ENCODE peak calls at places on chromosomes 3 and 15, in eight cellular contexts. One of them, this sample, is unnamed.

GRCh38 chr3:134809412-134810051 is 14.5 kb downstream of the EPHB1 start:
- DNase-seq in GM23338: peak; percentile 72
- DNase-seq in hepatocyte: peak; percentile 69
- DNase-seq in MM.1S: no peak
- DNase-seq in neural progenitor cell: peak; percentile 42
- DNase-seq in SK-N-SH: no peak
- DNase-seq in PC-3: no peak
- DNase-seq in HCT116: no peak
- DNase-seq in this sample: no peak

GRCh38 chr3:169390310-169390731 is 273.2 kb downstream of the MECOM start:
- DNase-seq in GM23338: peak; percentile 32
- DNase-seq in hepatocyte: peak; percentile 17
- DNase-seq in MM.1S: peak; percentile 66
- DNase-seq in neural progenitor cell: no peak
- DNase-seq in SK-N-SH: no peak
- DNase-seq in PC-3: peak; percentile 57
- DNase-seq in HCT116: no peak
- DNase-seq in this sample: no peak

GRCh38 chr3:78632925-78633324 is 1134.9 kb downstream of the ROBO1 start:
- DNase-seq in GM23338: no peak
- DNase-seq in hepatocyte: no peak
- DNase-seq in MM.1S: no peak
- DNase-seq in neural progenitor cell: no peak
- DNase-seq in SK-N-SH: no peak
- DNase-seq in PC-3: no peak
- DNase-seq in HCT116: no peak
- DNase-seq in this sample: no peak

GRCh38 chr15:73952913-73953750 is 26.9 kb downstream of the LOXL1 start:
- DNase-seq in GM23338: no peak
- DNase-seq in hepatocyte: no peak
- DNase-seq in MM.1S: no peak
- DNase-seq in neural progenitor cell: no peak
- DNase-seq in SK-N-SH: peak; percentile 13
- DNase-seq in PC-3: peak; percentile 13
- DNase-seq in HCT116: no peak
- DNase-seq in this sample: no peak

GRCh38 chr15:52095597-52096262 is 16.8 kb downstream of the BCL2L10 start:
- DNase-seq in GM23338: no peak
- DNase-seq in hepatocyte: peak; percentile 25
- DNase-seq in MM.1S: no peak
- DNase-seq in neural progenitor cell: no peak
- DNase-seq in SK-N-SH: no peak
- DNase-seq in PC-3: peak; percentile 95
- DNase-seq in HCT116: no peak
- DNase-seq in this sample: no peak

GRCh38 chr3:20185364-20185732 is 658 bp downstream of the SGO1 start:
- DNase-seq in GM23338: peak; percentile 27
- DNase-seq in hepatocyte: peak; percentile 16
- DNase-seq in MM.1S: peak; percentile 29
- DNase-seq in neural progenitor cell: peak; percentile 41
- DNase-seq in SK-N-SH: peak; percentile 26
- DNase-seq in PC-3: peak; percentile 30
- DNase-seq in HCT116: no peak
- DNase-seq in this sample: peak; percentile 45

GRCh38 chr15:90271459-90272166 is 6.1 kb downstream of the NGRN start:
- DNase-seq in GM23338: no peak
- DNase-seq in hepatocyte: no peak
- DNase-seq in MM.1S: no peak
- DNase-seq in neural progenitor cell: no peak
- DNase-seq in SK-N-SH: no peak
- DNase-seq in PC-3: no peak
- DNase-seq in HCT116: no peak
- DNase-seq in this sample: no peak

GRCh38 chr3:151753846-151754245 is 20.1 kb downstream of the AADACL2 start:
- DNase-seq in GM23338: no peak
- DNase-seq in hepatocyte: no peak
- DNase-seq in MM.1S: no peak
- DNase-seq in neural progenitor cell: no peak
- DNase-seq in SK-N-SH: no peak
- DNase-seq in PC-3: peak; percentile 58
- DNase-seq in HCT116: no peak
- DNase-seq in this sample: no peak

GRCh38 chr3:147404800-147405551 is 1.4 kb downstream of the ZIC4 start:
- DNase-seq in GM23338: peak; percentile 61
- DNase-seq in hepatocyte: no peak
- DNase-seq in MM.1S: no peak
- DNase-seq in neural progenitor cell: peak; percentile 63
- DNase-seq in SK-N-SH: no peak
- DNase-seq in PC-3: no peak
- DNase-seq in HCT116: no peak
- DNase-seq in this sample: no peak

GRCh38 chr3:193865879-193866480 is 270.0 kb upstream of the HES1 start:
- DNase-seq in GM23338: no peak
- DNase-seq in hepatocyte: no peak
- DNase-seq in MM.1S: no peak
- DNase-seq in neural progenitor cell: no peak
- DNase-seq in SK-N-SH: no peak
- DNase-seq in PC-3: no peak
- DNase-seq in HCT116: no peak
- DNase-seq in this sample: no peak

GRCh38 chr3:8837172-8837571 is 67.8 kb upstream of the OXTR start:
- DNase-seq in GM23338: no peak
- DNase-seq in hepatocyte: no peak
- DNase-seq in MM.1S: no peak
- DNase-seq in neural progenitor cell: no peak
- DNase-seq in SK-N-SH: no peak
- DNase-seq in PC-3: peak; percentile 58
- DNase-seq in HCT116: no peak
- DNase-seq in this sample: no peak

GRCh38 chr3:191094057-191094456 is 105.0 kb upstream of the OSTN start:
- DNase-seq in GM23338: no peak
- DNase-seq in hepatocyte: no peak
- DNase-seq in MM.1S: no peak
- DNase-seq in neural progenitor cell: no peak
- DNase-seq in SK-N-SH: no peak
- DNase-seq in PC-3: peak; percentile 90
- DNase-seq in HCT116: no peak
- DNase-seq in this sample: no peak

GRCh38 chr3:25001041-25001591 is 426.9 kb upstream of the RARB start:
- DNase-seq in GM23338: no peak
- DNase-seq in hepatocyte: no peak
- DNase-seq in MM.1S: no peak
- DNase-seq in neural progenitor cell: peak; percentile 15
- DNase-seq in SK-N-SH: no peak
- DNase-seq in PC-3: no peak
- DNase-seq in HCT116: no peak
- DNase-seq in this sample: no peak

GRCh38 chr3:60053518-60054265 is 1003.9 kb upstream of the CFAP20DC start:
- DNase-seq in GM23338: no peak
- DNase-seq in hepatocyte: no peak
- DNase-seq in MM.1S: no peak
- DNase-seq in neural progenitor cell: no peak
- DNase-seq in SK-N-SH: no peak
- DNase-seq in PC-3: peak; percentile 18
- DNase-seq in HCT116: no peak
- DNase-seq in this sample: no peak

GRCh38 chr15:71384501-71384900 is 269.2 kb downstream of the THSD4 start:
- DNase-seq in GM23338: no peak
- DNase-seq in hepatocyte: no peak
- DNase-seq in MM.1S: no peak
- DNase-seq in neural progenitor cell: no peak
- DNase-seq in SK-N-SH: no peak
- DNase-seq in PC-3: no peak
- DNase-seq in HCT116: no peak
- DNase-seq in this sample: no peak

GRCh38 chr3:32340039-32340438 is 51.6 kb upstream of the CMTM7 start:
- DNase-seq in GM23338: peak; percentile 82
- DNase-seq in hepatocyte: peak; percentile 79
- DNase-seq in MM.1S: no peak
- DNase-seq in neural progenitor cell: peak; percentile 84
- DNase-seq in SK-N-SH: peak; percentile 65
- DNase-seq in PC-3: peak; percentile 74
- DNase-seq in HCT116: peak; percentile 35
- DNase-seq in this sample: peak; percentile 64

GRCh38 chr3:33943277-33943676 is 144.8 kb downstream of the PDCD6IP start:
- DNase-seq in GM23338: no peak
- DNase-seq in hepatocyte: no peak
- DNase-seq in MM.1S: no peak
- DNase-seq in neural progenitor cell: no peak
- DNase-seq in SK-N-SH: no peak
- DNase-seq in PC-3: no peak
- DNase-seq in HCT116: no peak
- DNase-seq in this sample: no peak

GRCh38 chr3:183244219-183244618 is 8.8 kb upstream of the B3GNT5 start:
- DNase-seq in GM23338: no peak
- DNase-seq in hepatocyte: no peak
- DNase-seq in MM.1S: no peak
- DNase-seq in neural progenitor cell: no peak
- DNase-seq in SK-N-SH: no peak
- DNase-seq in PC-3: peak; percentile 91
- DNase-seq in HCT116: no peak
- DNase-seq in this sample: no peak

GRCh38 chr3:49421890-49422378 is 339 bp downstream of the AMT start:
- DNase-seq in GM23338: no peak
- DNase-seq in hepatocyte: no peak
- DNase-seq in MM.1S: no peak
- DNase-seq in neural progenitor cell: no peak
- DNase-seq in SK-N-SH: no peak
- DNase-seq in PC-3: no peak
- DNase-seq in HCT116: no peak
- DNase-seq in this sample: no peak
- H3K4me3 ChIP-seq in GM23338: peak overlapping the region; percentile 69
- H3K4me3 ChIP-seq in hepatocyte: peak overlapping the region; percentile 34
- H3K4me3 ChIP-seq in MM.1S: no peak overlapping the region
- H3K4me3 ChIP-seq in neural progenitor cell: peak overlapping the region; percentile 78
- H3K4me3 ChIP-seq in SK-N-SH: no peak overlapping the region
- H3K4me3 ChIP-seq in PC-3: no peak overlapping the region
- H3K4me3 ChIP-seq in HCT116: no peak overlapping the region
- H3K4me3 ChIP-seq in this sample: no peak overlapping the region

GRCh38 chr15:98728107-98728810 is 79.9 kb downstream of the IGF1R start:
- DNase-seq in GM23338: no peak
- DNase-seq in hepatocyte: no peak
- DNase-seq in MM.1S: no peak
- DNase-seq in neural progenitor cell: no peak
- DNase-seq in SK-N-SH: no peak
- DNase-seq in PC-3: no peak
- DNase-seq in HCT116: no peak
- DNase-seq in this sample: no peak
- TF ChIP-seq EZH2phosphoT487 in GM23338: no peak
- TF ChIP-seq EZH2phosphoT487 in hepatocyte: no peak
- TF ChIP-seq EZH2phosphoT487 in MM.1S: no peak
- TF ChIP-seq EZH2phosphoT487 in neural progenitor cell: no peak
- TF ChIP-seq EZH2phosphoT487 in SK-N-SH: no peak
- TF ChIP-seq EZH2phosphoT487 in PC-3: no peak
- TF ChIP-seq EZH2phosphoT487 in HCT116: no peak
- TF ChIP-seq EZH2phosphoT487 in this sample: no peak

GRCh38 chr3:16513141-16514020 is at the start of gene RFTN1:
- DNase-seq in GM23338: peak; percentile 69
- DNase-seq in hepatocyte: peak; percentile 77
- DNase-seq in MM.1S: peak; percentile 19
- DNase-seq in neural progenitor cell: peak; percentile 60
- DNase-seq in SK-N-SH: peak; percentile 73
- DNase-seq in PC-3: peak; percentile 63
- DNase-seq in HCT116: no peak
- DNase-seq in this sample: peak; percentile 87

GRCh38 chr3:16509721-16510619 is 3.5 kb downstream of the RFTN1 start:
- DNase-seq in GM23338: no peak
- DNase-seq in hepatocyte: no peak
- DNase-seq in MM.1S: no peak
- DNase-seq in neural progenitor cell: no peak
- DNase-seq in SK-N-SH: no peak
- DNase-seq in PC-3: no peak
- DNase-seq in HCT116: no peak
- DNase-seq in this sample: peak; percentile 65

GRCh38 chr3:16510620-16511319 is 2.7 kb downstream of the RFTN1 start:
- DNase-seq in GM23338: no peak
- DNase-seq in hepatocyte: no peak
- DNase-seq in MM.1S: no peak
- DNase-seq in neural progenitor cell: no peak
- DNase-seq in SK-N-SH: no peak
- DNase-seq in PC-3: no peak
- DNase-seq in HCT116: no peak
- DNase-seq in this sample: peak; percentile 71

GRCh38 chr3:16512435-16513140 is 911 bp downstream of the RFTN1 start:
- DNase-seq in GM23338: peak; percentile 54
- DNase-seq in hepatocyte: peak; percentile 17
- DNase-seq in MM.1S: no peak
- DNase-seq in neural progenitor cell: peak; percentile 32
- DNase-seq in SK-N-SH: peak; percentile 67
- DNase-seq in PC-3: no peak
- DNase-seq in HCT116: no peak
- DNase-seq in this sample: peak; percentile 88

GRCh38 chr3:16511561-16512434 is 1.7 kb downstream of the RFTN1 start:
- DNase-seq in GM23338: peak; percentile 29
- DNase-seq in hepatocyte: no peak
- DNase-seq in MM.1S: no peak
- DNase-seq in neural progenitor cell: peak; percentile 20
- DNase-seq in SK-N-SH: no peak
- DNase-seq in PC-3: no peak
- DNase-seq in HCT116: no peak
- DNase-seq in this sample: peak; percentile 92
- TF ChIP-seq CTCF in GM23338: no peak
- TF ChIP-seq CTCF in hepatocyte: no peak
- TF ChIP-seq CTCF in MM.1S: no peak
- TF ChIP-seq CTCF in neural progenitor cell: no peak
- TF ChIP-seq CTCF in SK-N-SH: peak; percentile 12
- TF ChIP-seq CTCF in PC-3: no peak
- TF ChIP-seq CTCF in HCT116: no peak
- TF ChIP-seq CTCF in this sample: no peak

GRCh38 chr3:184338538-184338945 is 1.1 kb downstream of the FAM131A start:
- DNase-seq in GM23338: peak; percentile 93
- DNase-seq in hepatocyte: peak; percentile 85
- DNase-seq in MM.1S: no peak
- DNase-seq in neural progenitor cell: peak; percentile 92
- DNase-seq in SK-N-SH: peak; percentile 97
- DNase-seq in PC-3: no peak
- DNase-seq in HCT116: no peak
- DNase-seq in this sample: no peak
- H3K4me3 ChIP-seq in GM23338: peak overlapping the region; percentile 57
- H3K4me3 ChIP-seq in hepatocyte: no peak overlapping the region
- H3K4me3 ChIP-seq in MM.1S: no peak overlapping the region
- H3K4me3 ChIP-seq in neural progenitor cell: peak overlapping the region; percentile 37
- H3K4me3 ChIP-seq in SK-N-SH: peak overlapping the region; percentile 72
- H3K4me3 ChIP-seq in PC-3: no peak overlapping the region
- H3K4me3 ChIP-seq in HCT116: no peak overlapping the region
- H3K4me3 ChIP-seq in this sample: no peak overlapping the region

DNA sequence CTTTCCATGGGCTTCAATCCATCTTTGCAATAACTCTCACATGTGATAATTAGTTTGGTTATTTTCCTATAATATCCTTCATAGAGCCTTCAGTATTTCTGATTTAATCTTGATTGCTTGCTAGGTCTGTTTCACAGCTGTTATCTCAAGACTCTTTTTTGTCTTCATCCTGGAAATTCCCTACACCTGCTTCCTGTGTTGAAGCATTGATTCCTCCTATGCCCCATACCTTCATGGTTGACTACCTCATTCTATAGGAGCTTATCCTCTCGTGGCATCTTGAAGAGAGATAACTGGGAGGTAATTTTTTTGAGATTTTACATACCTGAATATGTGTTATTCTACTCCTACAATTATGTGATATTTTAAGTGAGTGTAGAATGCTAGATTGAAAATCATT is 26.7 kb downstream of the PIK3CA start:
- DNase-seq in GM23338: peak; percentile 37
- DNase-seq in hepatocyte: no peak
- DNase-seq in MM.1S: peak; percentile 24
- DNase-seq in neural progenitor cell: peak; percentile 17
- DNase-seq in SK-N-SH: no peak
- DNase-seq in PC-3: no peak
- DNase-seq in HCT116: no peak
- DNase-seq in this sample: peak; percentile 28
- TF ChIP-seq EZH2phosphoT487 in GM23338: no peak
- TF ChIP-seq EZH2phosphoT487 in hepatocyte: no peak
- TF ChIP-seq EZH2phosphoT487 in MM.1S: no peak
- TF ChIP-seq EZH2phosphoT487 in neural progenitor cell: no peak
- TF ChIP-seq EZH2phosphoT487 in SK-N-SH: no peak
- TF ChIP-seq EZH2phosphoT487 in PC-3: no peak
- TF ChIP-seq EZH2phosphoT487 in HCT116: no peak
- TF ChIP-seq EZH2phosphoT487 in this sample: no peak